ENCODE peak calls at places on chromosome 14, in six cellular contexts. One of them, this sample, is unnamed. For H3K27me3, the result is how much of the 10 kb centered on the place peaks cover.

GRCh38 chr14:91328313-91329050 is 84.0 kb upstream of the GPR68 start:
- DNase-seq in vagina: no peak
- DNase-seq in upper lobe of left lung: no peak
- DNase-seq in HCT116: no peak
- DNase-seq in endothelial cell of umbilical vein: no peak
- DNase-seq in H1: no peak
- DNase-seq in this sample: no peak

GRCh38 chr14:59576332-59577294 is at the start of gene CCDC175:
- DNase-seq in vagina: no peak
- DNase-seq in upper lobe of left lung: peak
- DNase-seq in HCT116: peak
- DNase-seq in endothelial cell of umbilical vein: peak
- DNase-seq in H1: peak
- DNase-seq in this sample: no peak

GRCh38 chr14:35631071-35631805 is 97.3 kb downstream of the INSM2 start:
- DNase-seq in vagina: no peak
- DNase-seq in upper lobe of left lung: no peak
- DNase-seq in HCT116: no peak
- DNase-seq in endothelial cell of umbilical vein: no peak
- DNase-seq in H1: no peak
- DNase-seq in this sample: no peak

GRCh38 chr14:65866906-65867305 is 454.4 kb downstream of the FUT8 start:
- DNase-seq in vagina: no peak
- DNase-seq in upper lobe of left lung: no peak
- DNase-seq in HCT116: no peak
- DNase-seq in endothelial cell of umbilical vein: no peak
- DNase-seq in H1: no peak
- DNase-seq in this sample: no peak

GRCh38 chr14:22776215-22776614 is 9.7 kb downstream of the OXA1L start:
- DNase-seq in vagina: no peak
- DNase-seq in upper lobe of left lung: no peak
- DNase-seq in HCT116: no peak
- DNase-seq in endothelial cell of umbilical vein: no peak
- DNase-seq in H1: no peak
- DNase-seq in this sample: no peak

GRCh38 chr14:73211251-73211650 is 26.1 kb upstream of the PAPLN start:
- DNase-seq in vagina: no peak
- DNase-seq in upper lobe of left lung: no peak
- DNase-seq in HCT116: no peak
- DNase-seq in endothelial cell of umbilical vein: no peak
- DNase-seq in H1: no peak
- DNase-seq in this sample: no peak

GRCh38 chr14:104427126-104427851 is 152.3 kb upstream of the C14orf180 start:
- DNase-seq in vagina: no peak
- DNase-seq in upper lobe of left lung: peak
- DNase-seq in HCT116: no peak
- DNase-seq in endothelial cell of umbilical vein: no peak
- DNase-seq in H1: no peak
- DNase-seq in this sample: no peak

GRCh38 chr14:52950898-52951729 is at the start of gene FERMT2:
- DNase-seq in vagina: no peak
- DNase-seq in upper lobe of left lung: peak
- DNase-seq in HCT116: peak
- DNase-seq in endothelial cell of umbilical vein: peak
- DNase-seq in H1: peak
- DNase-seq in this sample: peak

GRCh38 chr14:62117718-62118164 is 355.5 kb downstream of the SNAPC1 start:
- DNase-seq in vagina: no peak
- DNase-seq in upper lobe of left lung: no peak
- DNase-seq in HCT116: no peak
- DNase-seq in endothelial cell of umbilical vein: no peak
- DNase-seq in H1: no peak
- DNase-seq in this sample: no peak

GRCh38 chr14:68420354-68420753 is 372.5 kb downstream of the ZFP36L1 start:
- DNase-seq in vagina: no peak
- DNase-seq in upper lobe of left lung: no peak
- DNase-seq in HCT116: no peak
- DNase-seq in endothelial cell of umbilical vein: no peak
- DNase-seq in H1: no peak
- DNase-seq in this sample: no peak

GRCh38 chr14:68910540-68910939 is 68.6 kb downstream of the ACTN1 start:
- DNase-seq in vagina: no peak
- DNase-seq in upper lobe of left lung: no peak
- DNase-seq in HCT116: no peak
- DNase-seq in endothelial cell of umbilical vein: no peak
- DNase-seq in H1: no peak
- DNase-seq in this sample: no peak

GRCh38 chr14:21039585-21040369 is 2.4 kb upstream of the RNASE7 start:
- DNase-seq in vagina: no peak
- DNase-seq in upper lobe of left lung: no peak
- DNase-seq in HCT116: peak
- DNase-seq in endothelial cell of umbilical vein: peak
- DNase-seq in H1: peak
- DNase-seq in this sample: no peak

GRCh38 chr14:97620071-97620470 is 822.9 kb downstream of the VRK1 start:
- DNase-seq in vagina: no peak
- DNase-seq in upper lobe of left lung: no peak
- DNase-seq in HCT116: no peak
- DNase-seq in endothelial cell of umbilical vein: no peak
- DNase-seq in H1: no peak
- DNase-seq in this sample: no peak
- TF ChIP-seq POLR2A in vagina: no peak
- TF ChIP-seq POLR2A in upper lobe of left lung: no peak
- TF ChIP-seq POLR2A in HCT116: no peak
- TF ChIP-seq POLR2A in endothelial cell of umbilical vein: no peak
- TF ChIP-seq POLR2A in H1: no peak
- TF ChIP-seq POLR2A in this sample: no peak

DNA sequence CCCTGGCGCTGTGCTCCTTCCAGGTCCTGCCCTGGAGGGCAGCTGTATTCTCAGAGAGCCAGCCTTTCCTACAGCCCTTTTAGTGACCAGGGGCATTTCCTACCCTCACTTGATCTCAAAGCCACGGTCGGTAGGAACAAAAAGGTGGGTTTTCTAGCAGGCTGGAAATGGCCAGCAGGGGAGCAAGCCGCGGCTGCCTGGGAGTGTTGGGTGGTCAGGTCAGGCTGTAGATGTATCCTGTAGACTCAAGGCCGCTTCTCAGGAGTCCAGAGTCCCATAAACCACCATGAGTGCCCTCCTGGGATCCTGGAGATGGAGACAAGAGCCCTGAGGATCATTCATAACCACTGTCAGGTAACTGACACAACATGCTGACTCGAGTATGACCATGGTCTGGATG is 18.6 kb downstream of the CINP start:
- DNase-seq in vagina: no peak
- DNase-seq in upper lobe of left lung: no peak
- DNase-seq in HCT116: no peak
- DNase-seq in endothelial cell of umbilical vein: no peak
- DNase-seq in H1: no peak
- DNase-seq in this sample: no peak
- H3K27me3 ChIP-seq in vagina: under half
- H3K27me3 ChIP-seq in upper lobe of left lung: under half
- H3K27me3 ChIP-seq in HCT116: under half
- H3K27me3 ChIP-seq in endothelial cell of umbilical vein: under half
- H3K27me3 ChIP-seq in H1: under half
- H3K27me3 ChIP-seq in this sample: under half

DNA sequence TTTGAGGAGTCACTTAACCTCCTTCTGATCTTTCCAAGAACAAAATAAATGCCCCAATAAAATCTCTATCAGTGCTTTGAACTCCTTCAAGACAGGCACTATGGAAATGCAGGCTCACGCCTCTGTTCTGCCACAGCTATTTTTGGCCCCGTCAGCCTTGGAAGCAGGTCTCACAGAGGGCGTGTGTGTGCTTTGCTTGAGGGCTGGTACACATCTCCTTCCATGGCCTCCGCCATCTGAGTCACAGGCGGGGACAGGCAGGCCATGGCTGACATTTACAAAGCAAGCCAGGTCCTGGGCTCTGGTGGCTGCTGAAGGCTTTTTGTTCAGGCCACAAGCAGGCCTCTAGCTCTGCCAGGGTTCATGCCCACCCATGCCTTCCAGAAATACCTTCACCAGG is 16.0 kb downstream of the PRIMA1 start:
- DNase-seq in vagina: no peak
- DNase-seq in upper lobe of left lung: no peak
- DNase-seq in HCT116: no peak
- DNase-seq in endothelial cell of umbilical vein: no peak
- DNase-seq in H1: no peak
- DNase-seq in this sample: peak
- TF ChIP-seq POLR2AphosphoS5 in vagina: no peak
- TF ChIP-seq POLR2AphosphoS5 in upper lobe of left lung: no peak
- TF ChIP-seq POLR2AphosphoS5 in HCT116: no peak
- TF ChIP-seq POLR2AphosphoS5 in endothelial cell of umbilical vein: no peak
- TF ChIP-seq POLR2AphosphoS5 in H1: no peak
- TF ChIP-seq POLR2AphosphoS5 in this sample: no peak

GRCh38 chr14:103332143-103332919 is 1.7 kb upstream of the EIF5 start:
- DNase-seq in vagina: no peak
- DNase-seq in upper lobe of left lung: no peak
- DNase-seq in HCT116: no peak
- DNase-seq in endothelial cell of umbilical vein: no peak
- DNase-seq in H1: no peak
- DNase-seq in this sample: no peak
- TF ChIP-seq POLR2A in vagina: no peak
- TF ChIP-seq POLR2A in upper lobe of left lung: no peak
- TF ChIP-seq POLR2A in HCT116: no peak
- TF ChIP-seq POLR2A in endothelial cell of umbilical vein: no peak
- TF ChIP-seq POLR2A in H1: no peak
- TF ChIP-seq POLR2A in this sample: no peak

GRCh38 chr14:53951661-53952265 is 4.9 kb downstream of the BMP4 start:
- DNase-seq in vagina: no peak
- DNase-seq in upper lobe of left lung: peak
- DNase-seq in HCT116: no peak
- DNase-seq in endothelial cell of umbilical vein: peak
- DNase-seq in H1: peak
- DNase-seq in this sample: no peak
- H3K27me3 ChIP-seq in vagina: under half
- H3K27me3 ChIP-seq in upper lobe of left lung: under half
- H3K27me3 ChIP-seq in HCT116: under half
- H3K27me3 ChIP-seq in endothelial cell of umbilical vein: under half
- H3K27me3 ChIP-seq in H1: half or more
- H3K27me3 ChIP-seq in this sample: under half

DNA sequence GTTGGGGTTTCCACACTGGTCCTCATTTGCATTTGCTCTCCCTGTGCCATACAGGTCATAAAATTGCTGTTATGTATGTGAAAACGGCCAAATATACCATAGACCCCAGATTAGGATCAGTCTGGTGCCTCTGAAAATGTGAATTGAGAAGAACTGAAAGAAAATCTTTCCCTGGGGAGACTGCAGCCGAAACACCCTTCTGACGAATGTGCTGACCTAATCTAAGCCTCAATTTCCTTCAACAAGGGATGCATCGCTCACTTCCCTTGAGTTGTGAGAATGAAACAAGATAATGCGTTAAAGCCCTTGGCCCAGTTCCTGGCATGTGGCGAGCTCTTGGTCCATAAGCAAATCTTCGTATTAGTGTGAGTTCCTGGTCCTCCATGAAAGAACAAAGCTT is 49.6 kb upstream of the RTRAF start:
- DNase-seq in vagina: no peak
- DNase-seq in upper lobe of left lung: no peak
- DNase-seq in HCT116: no peak
- DNase-seq in endothelial cell of umbilical vein: no peak
- DNase-seq in H1: no peak
- DNase-seq in this sample: no peak
- TF ChIP-seq POLR2AphosphoS5 in vagina: no peak
- TF ChIP-seq POLR2AphosphoS5 in upper lobe of left lung: no peak
- TF ChIP-seq POLR2AphosphoS5 in HCT116: no peak
- TF ChIP-seq POLR2AphosphoS5 in endothelial cell of umbilical vein: no peak
- TF ChIP-seq POLR2AphosphoS5 in H1: no peak
- TF ChIP-seq POLR2AphosphoS5 in this sample: no peak

GRCh38 chr14:54754623-54755386 is 147.8 kb downstream of the GCH1 start:
- DNase-seq in vagina: no peak
- DNase-seq in upper lobe of left lung: no peak
- DNase-seq in HCT116: no peak
- DNase-seq in endothelial cell of umbilical vein: no peak
- DNase-seq in H1: no peak
- DNase-seq in this sample: no peak
- TF ChIP-seq POLR2A in vagina: no peak
- TF ChIP-seq POLR2A in upper lobe of left lung: no peak
- TF ChIP-seq POLR2A in HCT116: no peak
- TF ChIP-seq POLR2A in endothelial cell of umbilical vein: no peak
- TF ChIP-seq POLR2A in H1: no peak
- TF ChIP-seq POLR2A in this sample: no peak

GRCh38 chr14:28761438-28762289 is 4.9 kb upstream of the FOXG1 start:
- DNase-seq in vagina: no peak
- DNase-seq in upper lobe of left lung: no peak
- DNase-seq in HCT116: no peak
- DNase-seq in endothelial cell of umbilical vein: no peak
- DNase-seq in H1: no peak
- DNase-seq in this sample: no peak

GRCh38 chr14:28759658-28760313 is 6.8 kb upstream of the FOXG1 start:
- DNase-seq in vagina: no peak
- DNase-seq in upper lobe of left lung: no peak
- DNase-seq in HCT116: no peak
- DNase-seq in endothelial cell of umbilical vein: no peak
- DNase-seq in H1: peak
- DNase-seq in this sample: no peak

GRCh38 chr14:28762290-28762948 is 4.2 kb upstream of the FOXG1 start:
- DNase-seq in vagina: no peak
- DNase-seq in upper lobe of left lung: no peak
- DNase-seq in HCT116: no peak
- DNase-seq in endothelial cell of umbilical vein: no peak
- DNase-seq in H1: no peak
- DNase-seq in this sample: no peak

GRCh38 chr14:28759056-28759657 is 7.4 kb upstream of the FOXG1 start:
- DNase-seq in vagina: no peak
- DNase-seq in upper lobe of left lung: peak
- DNase-seq in HCT116: no peak
- DNase-seq in endothelial cell of umbilical vein: no peak
- DNase-seq in H1: peak
- DNase-seq in this sample: no peak

GRCh38 chr14:28760431-28760996 is 6.1 kb upstream of the FOXG1 start:
- DNase-seq in vagina: no peak
- DNase-seq in upper lobe of left lung: no peak
- DNase-seq in HCT116: no peak
- DNase-seq in endothelial cell of umbilical vein: no peak
- DNase-seq in H1: no peak
- DNase-seq in this sample: no peak
- H3K27me3 ChIP-seq in vagina: under half
- H3K27me3 ChIP-seq in upper lobe of left lung: under half
- H3K27me3 ChIP-seq in HCT116: under half
- H3K27me3 ChIP-seq in endothelial cell of umbilical vein: half or more
- H3K27me3 ChIP-seq in H1: half or more
- H3K27me3 ChIP-seq in this sample: half or more